ENCODE peak calls at places on chromosomes 4 and X, in five cellular contexts. D is IMR-90, X is stomach, T is H54, L is GM12878. W is an unnamed sample.

GRCh38 chrX:149372861-149373260 is 132.2 kb downstream of the IDS start:
- DNase-seq in X (no peak), T (no peak), L (no peak), D (no peak), W (no peak)

GRCh38 chrX:149908308-149908707 is 21.1 kb upstream of the HSFX4 start:
- DNase-seq in D (no peak), L (peak; percentile 37), X (no peak), T (no peak), W (no peak)

GRCh38 chrX:108070891-108071290 is 20.5 kb downstream of the PSMD10 start:
- DNase-seq in D (peak; percentile 88), T (no peak), X (no peak), L (no peak), W (no peak)

GRCh38 chrX:69968956-69969355 is 80.8 kb downstream of the AWAT2 start:
- DNase-seq in L (no peak), X (no peak), D (no peak), T (no peak), W (no peak)

GRCh38 chr4:37936889-37937498 is 23.2 kb upstream of the PTTG2 start:
- DNase-seq in X (no peak), D (no peak), T (no peak), L (no peak), W (no peak)

GRCh38 chr4:95426455-95426854 is 122.3 kb downstream of the UNC5C start:
- DNase-seq in D (no peak), T (no peak), X (no peak), L (no peak), W (no peak)

GRCh38 chr4:100100985-100101384 is 89.3 kb downstream of the DDIT4L start:
- DNase-seq in T (no peak), L (no peak), X (no peak), D (no peak), W (no peak)

GRCh38 chr4:88613417-88613875 is 21.2 kb downstream of the HERC3 start:
- DNase-seq in L (no peak), T (no peak), D (no peak), X (no peak), W (no peak)

GRCh38 chr4:120443111-120443510 is 376.5 kb upstream of the MAD2L1 start:
- DNase-seq in L (no peak), D (no peak), T (no peak), X (no peak), W (no peak)

GRCh38 chr4:95204873-95205272 is 343.9 kb downstream of the UNC5C start:
- DNase-seq in L (no peak), X (no peak), D (no peak), T (no peak), W (no peak)

GRCh38 chr4:170990989-170991589 is 822.1 kb upstream of the GALNTL6 start:
- DNase-seq in D (no peak), T (no peak), L (no peak), X (no peak), W (no peak)

GRCh38 chrX:15146515-15146914 is 123.4 kb downstream of the ASB9 start:
- DNase-seq in D (no peak), T (no peak), X (peak; percentile 28), L (no peak), W (no peak)

GRCh38 chrX:46208225-46208854 is 336.9 kb downstream of the ZNF674 start:
- DNase-seq in X (no peak), L (peak; percentile 12), D (no peak), T (no peak), W (no peak)

GRCh38 chr4:37733230-37733904 is 47.2 kb upstream of the RELL1 start:
- DNase-seq in L (no peak), D (no peak), X (no peak), T (no peak), W (no peak)

GRCh38 chr4:122639181-122639580 is 18.3 kb upstream of the IL21 start:
- DNase-seq in X (no peak), L (no peak), T (no peak), D (no peak), W (no peak)

GRCh38 chr4:113094327-113094726 is 44.9 kb downstream of the ANK2 start:
- DNase-seq in D (no peak), X (no peak), L (no peak), T (no peak), W (no peak)

GRCh38 chrX:155027509-155028066 is 944 bp downstream of the FUNDC2 start:
- DNase-seq in X (no peak), L (no peak), T (no peak), D (peak; percentile 70), W (peak; percentile 67)
- TF ChIP-seq POLR2A in X (no peak), L (no peak), T (no peak), D (peak; percentile 44), W (peak; percentile 58)

DNA sequence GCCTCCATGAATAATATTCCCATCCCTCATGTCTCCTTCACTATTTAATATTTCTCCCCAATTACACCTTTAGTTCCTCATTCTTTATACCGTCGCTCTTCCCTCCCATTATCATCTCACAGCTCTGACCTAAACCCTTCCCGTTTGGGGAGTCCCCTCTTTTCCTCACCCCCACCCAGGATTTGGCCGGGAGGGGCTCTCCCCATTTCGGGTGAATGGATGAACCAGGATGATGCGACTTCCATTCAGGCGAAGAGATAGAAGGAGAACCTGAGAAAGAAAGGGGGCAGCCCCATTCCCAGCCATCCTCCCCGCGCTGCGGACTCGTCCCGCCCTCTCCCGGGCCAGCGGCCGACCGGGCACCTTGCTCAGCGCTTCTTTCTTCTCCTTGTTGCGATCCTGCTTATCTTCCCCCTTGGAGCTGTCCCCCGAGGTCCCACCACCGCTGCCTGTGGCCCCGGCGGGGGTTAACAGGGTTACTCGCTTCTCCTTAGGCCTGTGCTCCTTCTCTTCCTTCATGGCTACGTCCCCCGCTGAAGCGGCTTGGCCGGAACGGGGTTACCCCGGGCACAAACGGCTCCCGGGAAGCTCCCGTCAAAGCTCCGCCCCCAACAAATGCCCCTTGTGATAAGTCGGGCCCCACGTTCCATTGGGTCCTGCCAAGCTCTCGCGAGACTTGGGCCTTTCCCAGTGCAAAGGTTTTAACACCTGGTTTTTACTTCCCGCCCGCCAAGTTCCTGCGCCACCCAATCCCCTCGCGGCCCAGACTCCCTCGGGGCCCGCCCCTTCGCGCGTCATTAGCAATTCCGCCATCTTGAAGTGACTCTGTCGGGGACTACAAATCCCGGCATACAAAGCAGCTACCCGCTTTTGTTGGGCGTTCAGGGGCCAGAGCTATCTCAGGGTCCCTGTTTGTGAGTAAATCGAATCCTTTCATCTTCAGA is at the start of gene UPF3B:
- DNase-seq in T (peak; percentile 83), D (peak; percentile 98), L (peak; percentile 84), X (peak; percentile 96), W (peak; percentile 99)
- TF ChIP-seq POLR2A in T (peak; percentile 52), D (peak; percentile 65), L (peak; percentile 78), X (no peak), W (peak; percentile 33)

GRCh38 chr4:62210521-62210920 is 1010.4 kb downstream of the ADGRL3 start:
- DNase-seq in T (no peak), D (no peak), X (no peak), L (no peak), W (no peak)
- TF ChIP-seq POLR2A in T (no peak), D (no peak), X (no peak), L (no peak), W (no peak)

GRCh38 chr4:126986828-126987227 is 645.9 kb upstream of the INTU start:
- DNase-seq in T (no peak), L (no peak), D (peak; percentile 82), X (no peak), W (no peak)
- TF ChIP-seq POLR2A in T (no peak), L (no peak), D (no peak), X (no peak), W (no peak)

GRCh38 chr4:101948951-101949350 is 158.4 kb downstream of the BANK1 start:
- DNase-seq in L (no peak), X (no peak), T (no peak), D (peak; percentile 31), W (no peak)
- TF ChIP-seq POLR2A in L (no peak), X (no peak), T (no peak), D (no peak), W (no peak)

GRCh38 chr4:173531085-173531965 is 1.3 kb upstream of the HAND2 start:
- DNase-seq in X (no peak), D (no peak), T (no peak), L (no peak), W (peak; percentile 92)

GRCh38 chr4:173527103-173527876 is 2.7 kb downstream of the HAND2 start:
- DNase-seq in L (no peak), X (no peak), D (no peak), T (no peak), W (peak; percentile 76)

GRCh38 chr4:173530326-173531062 is 465 bp upstream of the HAND2 start:
- DNase-seq in D (no peak), X (no peak), L (no peak), T (no peak), W (peak; percentile 70)

GRCh38 chr4:173528378-173529321 is 1.4 kb downstream of the HAND2 start:
- DNase-seq in X (no peak), L (no peak), T (no peak), D (no peak), W (peak; percentile 77)

GRCh38 chr4:173529505-173530325 is at the start of gene HAND2:
- DNase-seq in L (no peak), X (no peak), D (peak; percentile 59), T (peak; percentile 42), W (peak; percentile 97)
- TF ChIP-seq POLR2A in L (no peak), X (no peak), D (no peak), T (peak; percentile 38), W (peak; percentile 99)

DNA sequence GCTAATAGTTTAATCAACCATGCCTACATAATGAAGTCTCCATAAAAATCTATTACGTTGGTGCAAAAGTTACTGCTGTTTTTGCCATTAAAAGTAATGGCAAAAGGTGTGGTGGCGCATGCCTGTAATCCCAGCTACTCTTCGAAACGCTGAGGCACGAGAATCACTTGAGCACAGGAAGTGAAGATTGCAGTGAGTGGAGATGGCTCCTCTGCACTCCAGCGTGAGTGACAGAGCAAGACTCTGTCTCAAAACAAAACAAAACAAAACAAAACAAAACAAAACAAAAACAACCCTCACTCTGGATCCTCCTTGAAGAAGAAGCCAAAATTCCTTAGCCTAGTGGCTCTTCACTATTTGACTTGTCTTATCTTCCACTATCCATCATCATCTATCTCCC is 78.0 kb downstream of the MSN start:
- DNase-seq in X (no peak), T (no peak), D (no peak), L (no peak), W (no peak)
- TF ChIP-seq POLR2A in X (no peak), T (no peak), D (no peak), L (no peak), W (no peak)

DNA sequence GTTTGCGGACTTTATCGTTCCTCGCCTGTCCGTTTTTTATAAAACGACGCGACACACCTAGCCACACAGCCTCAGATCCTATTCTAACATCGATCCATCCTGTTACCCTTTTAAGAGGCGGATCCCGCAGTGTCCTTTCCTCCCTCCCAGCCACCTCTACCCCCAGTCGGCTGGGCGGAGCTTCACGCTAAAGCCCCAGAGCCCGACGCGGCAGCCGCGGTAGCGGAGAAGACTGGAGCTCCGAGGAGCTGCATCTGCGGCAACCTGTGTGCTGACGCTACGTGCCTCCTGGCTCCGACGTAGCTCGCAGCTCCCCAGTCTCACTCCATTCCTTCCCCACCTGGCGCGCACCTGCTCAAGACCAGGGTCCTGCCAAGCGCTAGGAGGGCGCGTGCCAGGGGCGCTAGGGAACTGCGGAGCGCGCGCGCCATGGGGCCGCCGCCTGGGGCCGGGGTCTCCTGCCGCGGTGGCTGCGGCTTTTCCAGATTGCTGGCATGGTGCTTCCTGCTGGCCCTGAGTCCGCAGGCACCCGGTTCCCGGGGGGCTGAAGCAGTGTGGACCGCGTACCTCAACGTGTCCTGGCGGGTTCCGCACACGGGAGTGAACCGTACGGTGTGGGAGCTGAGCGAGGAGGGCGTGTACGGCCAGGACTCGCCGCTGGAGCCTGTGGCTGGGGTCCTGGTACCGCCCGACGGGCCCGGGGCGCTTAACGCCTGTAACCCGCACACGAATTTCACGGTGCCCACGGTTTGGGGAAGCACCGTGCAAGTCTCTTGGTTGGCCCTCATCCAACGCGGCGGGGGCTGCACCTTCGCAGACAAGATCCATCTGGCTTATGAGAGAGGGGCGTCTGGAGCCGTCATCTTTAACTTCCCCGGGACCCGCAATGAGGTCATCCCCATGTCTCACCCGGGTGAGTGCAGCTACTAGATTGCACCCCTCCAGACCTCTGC is at the start of gene RNF128:
- DNase-seq in D (peak; percentile 26), L (no peak), X (peak; percentile 72), T (no peak), W (no peak)
- TF ChIP-seq POLR2A in D (no peak), L (no peak), X (no peak), T (no peak), W (no peak)

W was measured in sigmoid colon.